ENCODE peak calls at places on chromosomes 1 and 21, in five cellular contexts. H is fibroblast of lung, E is GM23338, P is keratinocyte, I is GM23248. Z is an unnamed sample.

GRCh38 chr1:53128401-53128800 is 14.0 kb downstream of the SLC1A7 start:
- DNase-seq in E (no peak), I (no peak), H (no peak), P (no peak), Z (no peak)

GRCh38 chr1:2429780-2430591 is 17.6 kb upstream of the PEX10 start:
- DNase-seq in E (peak), P (no peak), I (no peak), H (no peak), Z (no peak)

GRCh38 chr1:181541947-181542346 is 58.6 kb downstream of the CACNA1E start:
- DNase-seq in I (peak), P (peak), E (no peak), H (peak), Z (no peak)

GRCh38 chr1:104780470-104781078 is 1030.9 kb downstream of the AMY1C start:
- DNase-seq in P (no peak), E (peak), I (peak), H (no peak), Z (peak)

GRCh38 chr1:30712583-30712982 is 10.8 kb downstream of the MATN1 start:
- DNase-seq in H (no peak), P (no peak), I (no peak), E (no peak), Z (no peak)

GRCh38 chr1:92509619-92510018 is 22.9 kb upstream of the GFI1 start:
- DNase-seq in E (no peak), I (no peak), H (no peak), P (no peak), Z (no peak)

GRCh38 chr1:98704474-98704873 is 43.0 kb downstream of the SNX7 start:
- DNase-seq in H (peak), E (peak), P (no peak), I (peak), Z (peak)

GRCh38 chr1:116321766-116322175 is 51.3 kb upstream of the ATP1A1 start:
- DNase-seq in E (no peak), P (no peak), I (no peak), H (no peak), Z (no peak)

GRCh38 chr1:177784394-177784793 is 185.5 kb downstream of the SEC16B start:
- DNase-seq in I (no peak), P (no peak), E (no peak), H (no peak), Z (no peak)

GRCh38 chr21:17491716-17492414 is 21.0 kb upstream of the CXADR start:
- DNase-seq in I (peak), P (peak), E (no peak), H (peak), Z (no peak)

GRCh38 chr1:53324728-53325297 is 3.1 kb downstream of the LRP8 start:
- DNase-seq in H (peak), I (peak), E (no peak), P (no peak), Z (no peak)

GRCh38 chr1:175757381-175758015 is 14.1 kb upstream of the TNR start:
- DNase-seq in H (no peak), P (no peak), E (peak), I (peak), Z (peak)

GRCh38 chr21:31235671-31236450 is 108.2 kb downstream of the TIAM1 start:
- DNase-seq in P (no peak), I (peak), E (no peak), H (peak), Z (no peak)

GRCh38 chr1:192559115-192560006 is 16.2 kb upstream of the RGS1 start:
- DNase-seq in H (peak), P (no peak), E (no peak), I (peak), Z (no peak)
- H2AFZ ChIP-seq in H (peak), P (peak), E (peak), I (peak), Z (no peak)

DNA sequence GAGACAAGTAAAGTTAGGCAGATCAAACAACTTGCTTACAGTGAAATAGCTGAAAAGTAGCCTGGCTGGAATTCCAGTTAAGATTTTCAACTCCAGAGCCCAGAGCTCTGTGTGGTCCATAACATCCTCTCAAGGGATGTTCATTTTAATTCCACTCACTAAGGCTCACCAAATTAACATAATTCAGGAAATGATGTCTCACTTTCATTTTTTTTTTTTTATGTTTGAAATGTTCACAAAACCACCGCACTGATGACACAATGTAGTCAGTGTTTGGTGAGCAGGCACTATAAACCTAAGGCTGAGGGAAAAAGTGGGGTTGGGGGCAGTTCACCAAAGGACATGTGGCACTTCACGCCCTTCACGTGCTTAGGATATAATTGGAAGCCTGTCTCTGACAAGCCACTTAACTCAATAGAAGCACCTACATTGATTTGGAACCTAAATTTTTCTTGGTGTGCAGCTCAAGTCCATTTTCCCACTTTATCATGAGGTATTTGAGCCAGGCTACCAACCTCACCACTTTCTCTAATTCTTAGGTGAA is 177.3 kb upstream of the CAMK1G start:
- DNase-seq in I (peak), E (peak), H (peak), P (no peak), Z (no peak)
- H2AFZ ChIP-seq in I (no peak), E (peak), H (no peak), P (no peak), Z (no peak)

DNA sequence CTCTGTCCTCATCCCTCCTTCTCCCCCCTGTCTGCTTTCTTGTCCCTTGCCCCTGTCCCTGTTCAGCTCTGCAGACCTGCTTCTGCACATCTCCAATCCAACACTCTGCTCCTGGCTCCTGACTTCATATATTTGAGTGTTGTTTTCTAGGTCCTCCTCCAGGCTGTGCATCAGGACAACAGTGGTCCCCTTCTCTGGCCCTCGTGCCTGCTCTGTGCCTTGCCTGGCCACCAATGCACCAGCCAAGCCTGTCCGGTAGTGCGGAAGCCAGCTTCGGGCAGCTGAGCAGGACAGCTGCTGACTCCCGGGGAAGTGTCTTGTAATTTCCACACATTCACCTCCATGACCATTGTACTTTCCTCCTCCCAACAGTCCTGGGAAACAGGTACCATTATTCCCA is 203.4 kb upstream of the RAB4A start:
- DNase-seq in P (no peak), H (no peak), I (no peak), E (no peak), Z (no peak)
- H2AFZ ChIP-seq in P (no peak), H (no peak), I (no peak), E (no peak), Z (no peak)

DNA sequence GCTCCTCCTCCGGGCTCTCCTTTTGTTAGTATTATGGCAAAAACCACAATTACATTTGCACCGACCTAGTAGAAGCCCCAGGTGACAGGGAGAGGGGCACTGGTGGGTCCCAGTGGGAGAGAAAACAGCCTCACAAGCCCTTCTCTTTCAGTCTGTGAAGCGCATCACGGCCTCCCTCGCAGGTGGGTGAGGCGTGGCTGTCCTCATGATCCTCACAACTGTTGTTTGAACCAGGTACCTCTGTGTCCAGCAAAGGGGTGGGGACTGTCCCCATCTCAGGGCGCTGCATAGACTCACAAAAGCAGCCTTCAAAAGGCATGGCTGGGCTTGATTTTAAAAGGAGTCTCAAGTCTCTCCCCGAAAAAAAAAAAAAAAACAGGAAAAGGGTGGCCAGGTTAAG is 7.9 kb upstream of the C2CD2 start:
- DNase-seq in H (no peak), I (no peak), P (no peak), E (no peak), Z (no peak)
- H2AFZ ChIP-seq in H (no peak), I (no peak), P (no peak), E (peak), Z (peak)

GRCh38 chr21:45476582-45476981 is 65.7 kb downstream of the SLC19A1 start:
- DNase-seq in E (no peak), H (no peak), P (no peak), I (no peak), Z (no peak)

GRCh38 chr21:45479691-45480675 is 62.3 kb downstream of the SLC19A1 start:
- DNase-seq in H (no peak), I (no peak), P (no peak), E (no peak), Z (no peak)

GRCh38 chr21:45477176-45478114 is 64.8 kb downstream of the SLC19A1 start:
- DNase-seq in H (no peak), P (no peak), I (no peak), E (no peak), Z (no peak)

GRCh38 chr21:45478816-45479669 is 63.2 kb downstream of the SLC19A1 start:
- DNase-seq in E (no peak), H (no peak), P (no peak), I (no peak), Z (no peak)

GRCh38 chr21:45478115-45478801 is 64.0 kb downstream of the SLC19A1 start:
- DNase-seq in I (peak), H (peak), E (peak), P (no peak), Z (peak)
- H2AFZ ChIP-seq in I (peak), H (no peak), E (no peak), P (no peak), Z (peak)

DNA sequence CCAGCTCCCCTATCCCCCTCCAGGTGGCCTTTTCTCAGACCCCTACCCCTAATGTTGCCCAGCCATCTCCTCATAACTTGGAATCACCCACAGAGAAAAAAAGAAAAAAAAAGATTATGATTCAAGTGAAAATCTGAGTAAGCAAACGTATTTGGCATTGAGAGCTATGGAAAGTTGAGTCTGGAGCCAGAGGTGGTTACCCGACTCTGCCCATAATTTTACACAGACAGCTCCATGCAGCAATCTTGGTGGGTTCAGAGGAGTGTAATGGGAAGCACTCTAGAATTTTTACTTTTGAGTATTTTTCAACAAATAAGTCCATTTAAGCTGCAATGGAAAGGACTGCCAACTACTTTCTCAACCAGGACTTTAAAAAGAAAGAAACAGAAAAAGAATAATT is 62.7 kb downstream of the ZC3H11B start:
- DNase-seq in H (no peak), P (no peak), I (no peak), E (no peak), Z (no peak)
- H2AFZ ChIP-seq in H (no peak), P (no peak), I (no peak), E (no peak), Z (no peak)

GRCh38 chr1:150234309-150234646 is 1.6 kb downstream of the ANP32E start:
- DNase-seq in E (no peak), H (no peak), I (no peak), P (no peak), Z (no peak)

GRCh38 chr1:150235852-150236613 is at the start of gene ANP32E:
- DNase-seq in E (peak), I (peak), P (peak), H (peak), Z (peak)

GRCh38 chr1:150235436-150235851 is 468 bp downstream of the ANP32E start:
- DNase-seq in I (peak), E (no peak), P (no peak), H (peak), Z (no peak)

GRCh38 chr1:150233359-150234308 is 2.3 kb downstream of the ANP32E start:
- DNase-seq in H (peak), P (no peak), I (peak), E (no peak), Z (no peak)

GRCh38 chr1:150234647-150235435 is 1.1 kb downstream of the ANP32E start:
- DNase-seq in H (peak), P (no peak), I (peak), E (peak), Z (peak)
- H2AFZ ChIP-seq in H (peak), P (peak), I (peak), E (no peak), Z (peak)

DNA sequence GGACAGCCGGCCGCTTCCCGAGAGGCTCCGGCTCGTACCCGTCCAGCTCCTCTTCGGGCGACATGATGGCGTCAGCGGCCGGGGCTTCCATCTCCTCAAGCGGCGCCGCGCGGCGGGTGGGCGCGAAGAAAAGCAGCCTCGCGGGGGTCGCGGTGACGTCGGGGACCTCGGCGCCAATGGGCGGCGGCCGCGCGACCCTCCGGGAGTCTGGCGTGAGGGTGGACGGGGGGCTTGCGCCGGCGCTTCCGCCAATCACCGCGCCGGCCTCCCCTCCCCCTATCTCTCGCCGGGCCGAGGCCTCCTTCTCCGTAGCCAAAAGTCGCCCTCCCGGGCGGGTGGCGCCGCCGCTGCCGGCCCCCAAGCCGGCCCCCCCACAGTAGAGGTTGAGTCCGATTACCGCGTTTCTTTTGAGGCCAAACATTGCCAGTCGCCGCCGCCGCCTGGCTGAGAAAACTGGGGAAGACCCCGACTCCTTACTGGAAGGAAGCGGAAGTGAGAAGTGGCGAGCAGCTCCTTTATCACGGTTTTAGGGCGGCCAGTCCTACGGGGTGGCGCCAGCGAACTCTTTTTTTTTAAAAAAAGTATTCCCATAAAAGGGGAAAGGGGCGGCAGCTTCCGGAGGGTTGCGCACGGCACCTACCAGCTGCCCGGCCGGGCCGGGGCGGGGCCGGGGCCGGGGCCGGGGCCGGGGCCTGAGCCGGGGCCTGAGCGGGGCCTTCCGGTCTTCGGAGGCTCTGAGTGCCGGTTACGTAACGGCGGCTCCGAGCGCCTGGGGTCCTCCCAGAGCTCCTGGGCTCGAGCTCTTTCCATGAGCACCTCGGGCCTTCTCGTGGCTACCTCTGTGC is at the start of gene MCL1:
- DNase-seq in E (peak), P (peak), I (peak), H (peak), Z (peak)
- H2AFZ ChIP-seq in E (no peak), P (peak), I (peak), H (peak), Z (peak)

GRCh38 chr1:224181453-224181810 is 1.6 kb upstream of the DEGS1 start:
- DNase-seq in E (no peak), I (no peak), H (no peak), P (no peak), Z (no peak)

GRCh38 chr1:224180783-224181452 is 2.1 kb upstream of the DEGS1 start:
- DNase-seq in P (no peak), H (no peak), I (no peak), E (no peak), Z (no peak)

GRCh38 chr1:224178894-224179293 is 4.1 kb upstream of the DEGS1 start:
- DNase-seq in I (no peak), H (no peak), E (no peak), P (no peak), Z (no peak)

GRCh38 chr1:224175615-224176014 is 7.4 kb upstream of the DEGS1 start:
- DNase-seq in E (peak), H (peak), P (no peak), I (peak), Z (no peak)

GRCh38 chr1:224177356-224177999 is 5.6 kb upstream of the DEGS1 start:
- DNase-seq in E (no peak), I (no peak), P (no peak), H (no peak), Z (no peak)
- H2AFZ ChIP-seq in E (no peak), I (no peak), P (no peak), H (no peak), Z (no peak)

GRCh38 chr21:43893536-43894205 is 28.6 kb downstream of the AGPAT3 start:
- DNase-seq in E (no peak), H (peak), I (no peak), P (no peak), Z (no peak)
- H2AFZ ChIP-seq in E (no peak), H (no peak), I (no peak), P (no peak), Z (no peak)

Z was measured in neuronal stem cell.